ENCODE peak calls at places on chromosomes 3 and 15, in five cellular contexts. A, Q, W, E and H are unnamed samples.

GRCh38 chr3:119613201-119613600 is 15.5 kb downstream of the PLA1A start:
- DNase-seq in A (no peak), Q (no peak), E (no peak), W (no peak), H (no peak)

GRCh38 chr3:58386966-58387365 is 46.7 kb downstream of the PDHB start:
- DNase-seq in A (no peak), E (peak), W (peak), Q (no peak), H (no peak)

GRCh38 chr15:65870889-65871533 is 1.7 kb downstream of the RAB11A start:
- DNase-seq in A (no peak), E (peak), Q (no peak), W (no peak), H (no peak)

GRCh38 chr3:52144034-52144795 is 10.0 kb downstream of the POC1A start:
- DNase-seq in W (peak), E (peak), A (peak), Q (peak), H (peak)

GRCh38 chr15:34729056-34729455 is 25.7 kb downstream of the GJD2 start:
- DNase-seq in W (no peak), E (no peak), Q (no peak), A (no peak), H (no peak)

GRCh38 chr3:108493862-108494261 is 16.5 kb downstream of the MYH15 start:
- DNase-seq in A (peak), Q (no peak), W (no peak), E (no peak), H (no peak)

GRCh38 chr15:99692825-99693224 is 40.4 kb downstream of the LYSMD4 start:
- DNase-seq in Q (no peak), A (no peak), W (no peak), E (no peak), H (no peak)

GRCh38 chr3:48619541-48620524 is 1.7 kb downstream of the TMEM89 start:
- DNase-seq in W (no peak), A (peak), Q (no peak), E (no peak), H (no peak)

GRCh38 chr15:53586815-53587214 is 172.6 kb downstream of the WDR72 start:
- DNase-seq in A (peak), E (no peak), W (peak), Q (no peak), H (no peak)

GRCh38 chr3:188631291-188632010 is 477.5 kb downstream of the LPP start:
- DNase-seq in E (peak), W (no peak), A (no peak), Q (no peak), H (no peak)

GRCh38 chr15:76866008-76866407 is 39.1 kb downstream of the SCAPER start:
- DNase-seq in E (peak), A (no peak), Q (no peak), W (no peak), H (no peak)

GRCh38 chr3:46717447-46718231 is at the start of gene PRSS50:
- DNase-seq in W (peak), Q (no peak), A (no peak), E (no peak), H (no peak)

GRCh38 chr15:88649286-88649733 is 10.5 kb downstream of the ISG20 start:
- DNase-seq in W (peak), E (peak), A (no peak), Q (no peak), H (no peak)

GRCh38 chr3:172447611-172448579 is at the start of gene GHSR:
- DNase-seq in E (no peak), A (peak), W (no peak), Q (no peak), H (no peak)
- H3K4me3 ChIP-seq in E (no peak), A (no peak), W (no peak), Q (no peak), H (no peak)

GRCh38 chr15:89893696-89894450 is at the start of gene AP3S2:
- DNase-seq in A (peak), Q (peak), W (peak), E (peak), H (peak)
- TF ChIP-seq POLR2A in A (peak), Q (no peak), W (peak), E (peak), H (peak)

DNA sequence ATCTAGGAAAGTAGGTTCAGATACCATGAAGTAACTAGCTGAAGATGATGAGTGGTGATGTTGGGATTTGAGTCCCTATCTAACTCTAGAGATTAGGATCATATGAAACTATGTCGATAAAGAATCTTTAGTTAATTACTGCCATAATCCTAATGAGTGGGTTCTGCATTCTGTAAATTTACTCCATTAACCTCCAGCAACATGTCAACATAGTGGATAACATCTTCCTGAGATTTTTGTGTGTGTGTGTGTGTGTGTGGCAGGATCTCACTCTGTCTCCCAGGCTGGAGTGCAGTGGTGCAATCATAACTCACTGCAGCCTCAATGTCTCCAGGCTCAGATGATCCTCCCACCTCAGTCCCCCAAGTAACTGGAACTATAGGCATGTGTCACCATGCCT is 272.9 kb upstream of the DPH6 start:
- DNase-seq in A (no peak), Q (no peak), W (no peak), E (no peak), H (no peak)
- H3K4me3 ChIP-seq in A (no peak), Q (no peak), W (no peak), E (no peak), H (no peak)

GRCh38 chr15:64155802-64156651 is 4.5 kb downstream of the SNX22 start:
- DNase-seq in W (no peak), Q (no peak), A (no peak), E (no peak), H (peak)

GRCh38 chr15:64156652-64157331 is 5.3 kb downstream of the SNX22 start:
- DNase-seq in A (no peak), Q (no peak), W (no peak), E (no peak), H (no peak)

GRCh38 chr15:64152507-64153387 is 1.2 kb downstream of the SNX22 start:
- DNase-seq in Q (no peak), E (no peak), A (peak), W (no peak), H (no peak)

GRCh38 chr15:64151727-64152506 is at the start of gene SNX22:
- DNase-seq in A (peak), W (peak), Q (no peak), E (no peak), H (peak)

DNA sequence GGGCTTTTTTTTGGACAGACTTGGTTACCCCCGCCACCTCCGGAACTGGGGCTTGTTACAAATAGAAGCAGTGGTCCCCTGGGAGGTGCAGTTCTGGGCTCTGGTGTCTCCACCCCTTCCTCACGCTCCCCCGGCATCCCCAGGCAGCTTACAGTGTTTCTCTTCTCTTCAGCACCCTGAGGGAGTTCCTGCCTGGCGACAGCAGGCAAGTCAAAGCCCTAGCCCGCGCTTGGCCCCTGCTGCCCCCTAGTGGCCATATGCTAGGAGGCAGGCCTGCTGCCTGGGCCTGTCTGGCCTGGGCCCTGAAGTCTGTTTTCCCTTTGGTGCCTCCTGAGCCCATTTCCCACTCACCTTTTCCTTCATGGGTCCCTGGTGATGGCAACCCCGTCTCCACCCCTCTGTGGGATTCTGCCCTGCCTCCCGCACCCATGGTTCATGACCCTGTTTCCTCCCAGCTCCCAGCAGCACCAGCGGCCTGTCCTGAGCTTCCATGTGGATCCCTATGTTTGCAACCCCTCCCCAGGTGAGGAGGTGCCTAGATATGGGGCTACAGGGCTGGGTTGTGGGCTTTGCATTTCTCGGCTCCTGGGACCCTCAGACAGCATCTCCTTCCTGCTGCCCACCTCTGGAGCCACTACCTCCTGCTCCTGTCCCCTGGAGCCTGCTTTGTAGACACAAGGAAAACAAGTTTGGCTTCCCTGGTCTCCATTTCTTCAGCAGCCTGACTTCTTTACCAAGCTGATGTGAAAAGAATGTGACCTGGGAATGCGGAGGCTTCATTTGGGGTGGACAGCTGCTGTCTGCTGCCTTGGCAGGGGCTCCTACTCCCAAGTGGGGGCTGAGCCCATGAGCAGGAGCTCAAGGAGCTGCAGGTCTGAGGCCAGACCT is 2.2 kb downstream of the SNX22 start:
- DNase-seq in E (peak), Q (peak), W (peak), A (peak), H (peak)
- TF ChIP-seq POLR2A in E (peak), Q (no peak), W (no peak), A (no peak), H (no peak)

GRCh38 chr3:127261925-127262324 is 25.9 kb downstream of the PRR20G start:
- DNase-seq in W (no peak), E (no peak), A (no peak), Q (no peak), H (no peak)
- H3K4me3 ChIP-seq in W (no peak), E (no peak), A (no peak), Q (no peak), H (no peak)